ENCODE peak calls at places on chromosome 15, in five cellular contexts. One of them, this sample, is unnamed. For H3K79me2, the result is how much of the 10 kb centered on the place peaks cover.

GRCh38 chr15:49855917-49856637 is 235.2 kb downstream of the DTWD1 start:
- DNase-seq in keratinocyte: no peak
- DNase-seq in mammary epithelial cell: no peak
- DNase-seq in astrocyte: peak
- DNase-seq in GM23248: peak
- DNase-seq in this sample: peak

GRCh38 chr15:50355612-50355905 is 561 bp upstream of the GABPB1 start:
- DNase-seq in keratinocyte: no peak
- DNase-seq in GM23248: peak
- DNase-seq in mammary epithelial cell: no peak
- DNase-seq in astrocyte: no peak
- DNase-seq in this sample: no peak

GRCh38 chr15:90648137-90649070 is 68.7 kb upstream of the BLM start:
- DNase-seq in GM23248: peak
- DNase-seq in astrocyte: peak
- DNase-seq in mammary epithelial cell: peak
- DNase-seq in keratinocyte: no peak
- DNase-seq in this sample: peak

GRCh38 chr15:74997161-74997942 is 2.0 kb downstream of the SCAMP5 start:
- DNase-seq in GM23248: no peak
- DNase-seq in astrocyte: no peak
- DNase-seq in keratinocyte: no peak
- DNase-seq in mammary epithelial cell: no peak
- DNase-seq in this sample: no peak

GRCh38 chr15:53246996-53247395 is 456.9 kb upstream of the ONECUT1 start:
- DNase-seq in keratinocyte: no peak
- DNase-seq in astrocyte: peak
- DNase-seq in GM23248: no peak
- DNase-seq in mammary epithelial cell: peak
- DNase-seq in this sample: peak

GRCh38 chr15:48897144-48897814 is 19.3 kb downstream of the EID1 start:
- DNase-seq in keratinocyte: no peak
- DNase-seq in astrocyte: peak
- DNase-seq in GM23248: peak
- DNase-seq in mammary epithelial cell: peak
- DNase-seq in this sample: peak

GRCh38 chr15:34436956-34437442 is 609 bp downstream of the GOLGA8A start:
- DNase-seq in astrocyte: peak
- DNase-seq in GM23248: peak
- DNase-seq in keratinocyte: no peak
- DNase-seq in mammary epithelial cell: peak
- DNase-seq in this sample: peak

GRCh38 chr15:68224108-68224507 is 5.4 kb downstream of the CLN6 start:
- DNase-seq in keratinocyte: no peak
- DNase-seq in mammary epithelial cell: no peak
- DNase-seq in GM23248: no peak
- DNase-seq in astrocyte: no peak
- DNase-seq in this sample: no peak

GRCh38 chr15:22839046-22839705 is 710 bp downstream of the NIPA2 start:
- DNase-seq in keratinocyte: no peak
- DNase-seq in mammary epithelial cell: no peak
- DNase-seq in astrocyte: peak
- DNase-seq in GM23248: peak
- DNase-seq in this sample: peak

DNA sequence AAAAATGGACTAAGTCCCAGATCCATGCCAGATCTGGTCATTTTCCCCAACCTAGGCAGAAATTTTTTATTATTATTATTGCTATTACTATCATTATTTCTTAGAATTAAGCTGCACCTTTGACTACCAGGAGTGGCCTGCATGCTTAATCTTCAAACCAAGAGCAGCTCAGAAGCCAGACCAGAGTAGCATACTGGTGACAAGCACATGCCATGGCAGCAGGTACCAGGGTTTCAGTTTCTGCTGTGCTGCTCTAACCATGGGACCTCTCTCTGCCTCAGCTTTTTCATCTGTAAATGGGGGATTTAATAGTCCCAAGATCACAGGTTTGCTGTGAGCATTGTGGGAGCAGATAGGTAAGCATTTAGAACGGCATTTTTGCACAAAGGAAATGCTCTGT is 262.3 kb downstream of the SLCO3A1 start:
- DNase-seq in keratinocyte: no peak
- DNase-seq in GM23248: no peak
- DNase-seq in mammary epithelial cell: no peak
- DNase-seq in astrocyte: no peak
- DNase-seq in this sample: no peak
- H3K79me2 ChIP-seq in keratinocyte: under half
- H3K79me2 ChIP-seq in GM23248: under half
- H3K79me2 ChIP-seq in mammary epithelial cell: under half
- H3K79me2 ChIP-seq in astrocyte: under half
- H3K79me2 ChIP-seq in this sample: under half

GRCh38 chr15:45401665-45402161 is 23.4 kb upstream of the GATM start:
- DNase-seq in astrocyte: no peak
- DNase-seq in keratinocyte: no peak
- DNase-seq in mammary epithelial cell: no peak
- DNase-seq in GM23248: no peak
- DNase-seq in this sample: no peak

GRCh38 chr15:45399381-45400212 is 21.3 kb upstream of the GATM start:
- DNase-seq in GM23248: peak
- DNase-seq in astrocyte: peak
- DNase-seq in keratinocyte: no peak
- DNase-seq in mammary epithelial cell: peak
- DNase-seq in this sample: peak

GRCh38 chr15:45402162-45402954 is 24.0 kb upstream of the GATM start:
- DNase-seq in astrocyte: peak
- DNase-seq in mammary epithelial cell: peak
- DNase-seq in GM23248: peak
- DNase-seq in keratinocyte: peak
- DNase-seq in this sample: peak

GRCh38 chr15:45407786-45408185 is 29.4 kb upstream of the GATM start:
- DNase-seq in keratinocyte: no peak
- DNase-seq in GM23248: no peak
- DNase-seq in astrocyte: no peak
- DNase-seq in mammary epithelial cell: no peak
- DNase-seq in this sample: no peak

DNA sequence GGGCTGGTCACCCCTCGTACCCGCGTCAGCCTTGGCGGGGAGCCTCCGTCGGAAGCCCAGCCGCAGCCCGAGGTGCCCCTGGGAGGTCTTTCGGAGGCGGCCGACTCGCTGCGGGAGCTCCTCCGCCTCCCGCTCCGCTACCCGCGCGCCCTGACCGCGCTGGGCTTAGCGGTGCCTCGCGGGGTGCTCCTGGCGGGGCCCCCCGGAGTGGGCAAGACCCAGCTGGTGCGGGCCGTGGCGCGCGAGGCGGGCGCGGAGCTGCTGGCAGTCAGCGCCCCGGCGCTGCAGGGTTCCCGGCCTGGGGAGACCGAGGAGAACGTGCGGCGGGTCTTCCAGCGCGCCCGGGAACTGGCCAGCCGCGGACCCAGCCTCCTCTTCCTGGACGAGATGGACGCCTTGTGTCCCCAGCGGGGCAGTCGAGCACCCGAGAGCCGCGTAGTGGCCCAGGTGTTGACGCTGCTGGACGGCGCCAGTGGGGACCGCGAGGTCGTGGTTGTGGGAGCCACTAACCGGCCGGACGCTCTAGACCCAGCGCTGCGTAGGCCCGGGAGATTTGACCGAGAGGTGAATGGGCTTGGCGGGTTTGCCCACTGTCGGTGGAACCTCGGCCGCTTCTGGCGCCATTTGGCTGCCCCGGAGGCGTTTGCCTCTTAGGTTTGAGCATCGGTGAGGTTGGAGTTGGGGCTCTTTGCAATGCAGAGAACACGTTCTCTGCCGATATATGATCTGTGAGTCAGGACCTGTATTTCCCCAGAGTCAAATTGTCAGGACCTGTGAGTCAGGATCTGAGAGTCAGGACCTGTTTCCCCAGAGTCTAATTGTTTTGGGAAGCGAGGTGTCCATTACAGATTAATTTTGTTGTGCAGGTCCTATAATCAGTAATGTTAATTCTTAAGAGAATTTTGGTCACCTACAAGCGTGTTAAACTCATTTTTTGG is 24.9 kb upstream of the GATM start:
- DNase-seq in GM23248: peak
- DNase-seq in astrocyte: peak
- DNase-seq in keratinocyte: no peak
- DNase-seq in mammary epithelial cell: peak
- DNase-seq in this sample: peak
- TF ChIP-seq EZH2 in GM23248: no peak
- TF ChIP-seq EZH2 in astrocyte: no peak
- TF ChIP-seq EZH2 in keratinocyte: no peak
- TF ChIP-seq EZH2 in mammary epithelial cell: no peak
- TF ChIP-seq EZH2 in this sample: no peak

GRCh38 chr15:84781505-84781904 is 33.1 kb downstream of the ZNF592 start:
- DNase-seq in astrocyte: no peak
- DNase-seq in keratinocyte: no peak
- DNase-seq in mammary epithelial cell: no peak
- DNase-seq in GM23248: peak
- DNase-seq in this sample: peak

GRCh38 chr15:84778194-84778593 is 29.8 kb downstream of the ZNF592 start:
- DNase-seq in GM23248: no peak
- DNase-seq in mammary epithelial cell: no peak
- DNase-seq in astrocyte: no peak
- DNase-seq in keratinocyte: no peak
- DNase-seq in this sample: no peak

GRCh38 chr15:84782346-84782745 is 34.0 kb downstream of the ZNF592 start:
- DNase-seq in keratinocyte: no peak
- DNase-seq in GM23248: no peak
- DNase-seq in mammary epithelial cell: no peak
- DNase-seq in astrocyte: no peak
- DNase-seq in this sample: no peak

GRCh38 chr15:84783493-84784251 is 33.5 kb upstream of the ALPK3 start:
- DNase-seq in mammary epithelial cell: no peak
- DNase-seq in GM23248: no peak
- DNase-seq in keratinocyte: no peak
- DNase-seq in astrocyte: no peak
- DNase-seq in this sample: no peak

DNA sequence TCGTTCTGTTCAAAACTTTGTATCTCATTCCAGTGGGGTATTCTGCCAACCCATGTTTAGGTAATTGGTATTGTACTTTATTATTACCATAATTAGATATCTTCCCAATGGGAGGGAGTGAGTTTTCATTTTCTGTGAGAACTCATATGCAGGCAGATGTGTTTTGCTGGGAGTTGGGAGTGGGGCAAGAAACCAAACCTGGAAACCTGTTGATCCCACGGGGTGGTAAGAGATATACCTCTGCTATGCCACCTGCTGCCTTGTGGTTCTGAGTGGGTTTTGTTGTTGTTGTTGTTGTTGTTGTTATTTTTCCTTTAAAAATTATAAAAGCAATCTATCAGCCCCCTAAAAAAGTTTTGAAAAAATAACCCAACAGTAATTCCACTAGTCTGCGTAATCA is 32.1 kb downstream of the ZNF592 start:
- DNase-seq in keratinocyte: no peak
- DNase-seq in mammary epithelial cell: no peak
- DNase-seq in GM23248: no peak
- DNase-seq in astrocyte: no peak
- DNase-seq in this sample: no peak
- H3K79me2 ChIP-seq in keratinocyte: under half
- H3K79me2 ChIP-seq in mammary epithelial cell: half or more
- H3K79me2 ChIP-seq in GM23248: half or more
- H3K79me2 ChIP-seq in astrocyte: half or more
- H3K79me2 ChIP-seq in this sample: under half

GRCh38 chr15:83769411-83769960 is 115.6 kb downstream of the ADAMTSL3 start:
- DNase-seq in keratinocyte: no peak
- DNase-seq in mammary epithelial cell: peak
- DNase-seq in astrocyte: no peak
- DNase-seq in GM23248: peak
- DNase-seq in this sample: no peak
- TF ChIP-seq EZH2 in keratinocyte: no peak
- TF ChIP-seq EZH2 in mammary epithelial cell: no peak
- TF ChIP-seq EZH2 in astrocyte: no peak
- TF ChIP-seq EZH2 in GM23248: no peak
- TF ChIP-seq EZH2 in this sample: no peak